ENCODE peak calls at places on chromosomes 5 and 9, in nine cellular contexts. Y, T, B, G, N, E, S, H and X are unnamed samples.

GRCh38 chr9:71147368-71147767 is 25.9 kb upstream of the TRPM3 start:
- DNase-seq in Y (no peak), T (no peak), B (no peak), G (no peak), N (no peak), E (no peak), S (no peak), H (no peak), X (no peak)

GRCh38 chr5:56183507-56183906 is 49.6 kb downstream of the ANKRD55 start:
- DNase-seq in Y (no peak), T (no peak), B (no peak), G (no peak), N (no peak), E (no peak), S (no peak), H (no peak), X (no peak)

GRCh38 chr9:106689089-106689488 is 173.9 kb upstream of the ZNF462 start:
- DNase-seq in Y (no peak), T (no peak), B (no peak), G (no peak), N (no peak), E (no peak), S (no peak), H (no peak), X (no peak)

GRCh38 chr5:58085800-58086199 is 374.1 kb downstream of the PLK2 start:
- DNase-seq in Y (no peak), T (no peak), B (no peak), G (no peak), N (no peak), E (no peak), S (no peak), H (no peak), X (no peak)

GRCh38 chr9:111828193-111828592 is 33.5 kb upstream of the SHOC1 start:
- DNase-seq in Y (no peak), T (no peak), B (no peak), G (no peak), N (no peak), E (no peak), S (no peak), H (no peak), X (no peak)

GRCh38 chr5:93584531-93585053 is 1.6 kb downstream of the NR2F1 start:
- DNase-seq in Y (no peak), T (no peak), B (no peak), G (no peak), N (no peak), E (no peak), S (no peak), H (no peak), X (no peak)

GRCh38 chr9:121807069-121807917 is 155.9 kb downstream of the DAB2IP start:
- DNase-seq in Y (no peak), T (no peak), B (no peak), G (no peak), N (no peak), E (no peak), S (no peak), H (no peak), X (no peak)

GRCh38 chr9:136808075-136808780 is 480 bp downstream of the RABL6 start:
- DNase-seq in Y (peak), T (peak), B (peak), G (no peak), N (no peak), E (no peak), S (peak), H (peak), X (no peak)

GRCh38 chr9:131013771-131014676 is 5.0 kb downstream of the LAMC3 start:
- DNase-seq in Y (no peak), T (no peak), B (no peak), G (no peak), N (no peak), E (peak), S (no peak), H (no peak), X (no peak)

GRCh38 chr5:113250341-113250953 is 184.3 kb downstream of the TSSK1B start:
- DNase-seq in Y (no peak), T (no peak), B (no peak), G (no peak), N (no peak), E (peak), S (no peak), H (no peak), X (no peak)